ENCODE peak calls at places on chromosomes 6 and 20, in nine cellular contexts. One of them, this sample, is unnamed.
A peak's percentile ranks its signal among the peaks of the same experiment; 100 is the strongest.

GRCh38 chr6:168047841-168048723 is 30.9 kb downstream of the FRMD1 start:
- DNase-seq in AG04449: no peak
- DNase-seq in chondrocyte: peak; percentile 72
- DNase-seq in tibial artery: no peak
- DNase-seq in colonic mucosa: no peak
- DNase-seq in H9: no peak
- DNase-seq in right atrium auricular region: no peak
- DNase-seq in ascending aorta: no peak
- DNase-seq in endothelial cell: no peak
- DNase-seq in this sample: no peak

GRCh38 chr6:166275714-166276166 is 32.5 kb downstream of the PRR18 start:
- DNase-seq in colonic mucosa: peak; percentile 62
- DNase-seq in AG04449: no peak
- DNase-seq in chondrocyte: no peak
- DNase-seq in right atrium auricular region: peak; percentile 58
- DNase-seq in endothelial cell: peak; percentile 91
- DNase-seq in H9: peak; percentile 77
- DNase-seq in ascending aorta: peak; percentile 82
- DNase-seq in tibial artery: peak; percentile 76
- DNase-seq in this sample: peak; percentile 89

GRCh38 chr6:137291441-137291840 is 72.3 kb upstream of the IFNGR1 start:
- DNase-seq in right atrium auricular region: no peak
- DNase-seq in tibial artery: peak; percentile 75
- DNase-seq in colonic mucosa: peak; percentile 55
- DNase-seq in H9: no peak
- DNase-seq in endothelial cell: no peak
- DNase-seq in AG04449: no peak
- DNase-seq in chondrocyte: no peak
- DNase-seq in ascending aorta: peak; percentile 72
- DNase-seq in this sample: no peak

GRCh38 chr6:138405816-138406403 is 1.9 kb downstream of the HEBP2 start:
- DNase-seq in tibial artery: no peak
- DNase-seq in ascending aorta: no peak
- DNase-seq in chondrocyte: no peak
- DNase-seq in colonic mucosa: no peak
- DNase-seq in AG04449: no peak
- DNase-seq in endothelial cell: no peak
- DNase-seq in H9: no peak
- DNase-seq in right atrium auricular region: no peak
- DNase-seq in this sample: no peak

GRCh38 chr6:146381486-146381885 is 162.1 kb upstream of the RAB32 start:
- DNase-seq in tibial artery: no peak
- DNase-seq in H9: no peak
- DNase-seq in ascending aorta: no peak
- DNase-seq in right atrium auricular region: no peak
- DNase-seq in colonic mucosa: no peak
- DNase-seq in chondrocyte: no peak
- DNase-seq in endothelial cell: no peak
- DNase-seq in AG04449: no peak
- DNase-seq in this sample: no peak

GRCh38 chr6:168050861-168051586 is 28.0 kb downstream of the FRMD1 start:
- DNase-seq in chondrocyte: no peak
- DNase-seq in colonic mucosa: no peak
- DNase-seq in AG04449: no peak
- DNase-seq in right atrium auricular region: no peak
- DNase-seq in tibial artery: no peak
- DNase-seq in endothelial cell: peak; percentile 44
- DNase-seq in H9: peak; percentile 55
- DNase-seq in ascending aorta: peak; percentile 59
- DNase-seq in this sample: no peak

GRCh38 chr6:86728976-86729375 is 208.4 kb upstream of the HTR1E start:
- DNase-seq in H9: no peak
- DNase-seq in ascending aorta: no peak
- DNase-seq in AG04449: no peak
- DNase-seq in colonic mucosa: no peak
- DNase-seq in chondrocyte: no peak
- DNase-seq in tibial artery: no peak
- DNase-seq in endothelial cell: no peak
- DNase-seq in right atrium auricular region: no peak
- DNase-seq in this sample: no peak

GRCh38 chr20:10521068-10521834 is 86.1 kb downstream of the SLX4IP start:
- DNase-seq in right atrium auricular region: no peak
- DNase-seq in tibial artery: no peak
- DNase-seq in ascending aorta: no peak
- DNase-seq in endothelial cell: no peak
- DNase-seq in colonic mucosa: no peak
- DNase-seq in chondrocyte: no peak
- DNase-seq in H9: no peak
- DNase-seq in AG04449: no peak
- DNase-seq in this sample: no peak

GRCh38 chr6:32666420-32667300 is at the start of gene HLA-DQB1:
- DNase-seq in AG04449: no peak
- DNase-seq in tibial artery: no peak
- DNase-seq in endothelial cell: peak; percentile 22
- DNase-seq in chondrocyte: no peak
- DNase-seq in H9: peak; percentile 75
- DNase-seq in ascending aorta: no peak
- DNase-seq in colonic mucosa: peak; percentile 19
- DNase-seq in right atrium auricular region: no peak
- DNase-seq in this sample: peak; percentile 85

GRCh38 chr6:6614965-6615304 is 26.4 kb downstream of the LY86 start:
- DNase-seq in AG04449: no peak
- DNase-seq in right atrium auricular region: no peak
- DNase-seq in endothelial cell: no peak
- DNase-seq in H9: no peak
- DNase-seq in ascending aorta: no peak
- DNase-seq in tibial artery: no peak
- DNase-seq in chondrocyte: no peak
- DNase-seq in colonic mucosa: no peak
- DNase-seq in this sample: no peak

GRCh38 chr6:130780137-130780536 is 47.1 kb upstream of the SMLR1 start:
- DNase-seq in AG04449: no peak
- DNase-seq in ascending aorta: no peak
- DNase-seq in tibial artery: no peak
- DNase-seq in chondrocyte: no peak
- DNase-seq in right atrium auricular region: no peak
- DNase-seq in H9: no peak
- DNase-seq in endothelial cell: no peak
- DNase-seq in colonic mucosa: no peak
- DNase-seq in this sample: no peak

GRCh38 chr20:10185741-10186558 is 32.7 kb upstream of the SNAP25 start:
- DNase-seq in H9: no peak
- DNase-seq in ascending aorta: peak; percentile 68
- DNase-seq in colonic mucosa: no peak
- DNase-seq in chondrocyte: no peak
- DNase-seq in tibial artery: no peak
- DNase-seq in endothelial cell: no peak
- DNase-seq in AG04449: no peak
- DNase-seq in right atrium auricular region: no peak
- DNase-seq in this sample: peak; percentile 26

GRCh38 chr6:85574932-85575598 is 18.6 kb downstream of the SNX14 start:
- DNase-seq in right atrium auricular region: no peak
- DNase-seq in tibial artery: no peak
- DNase-seq in colonic mucosa: no peak
- DNase-seq in endothelial cell: no peak
- DNase-seq in AG04449: no peak
- DNase-seq in H9: no peak
- DNase-seq in chondrocyte: no peak
- DNase-seq in ascending aorta: no peak
- DNase-seq in this sample: peak; percentile 4

GRCh38 chr6:14727494-14728395 is 518.1 kb upstream of the JARID2 start:
- DNase-seq in tibial artery: no peak
- DNase-seq in colonic mucosa: no peak
- DNase-seq in chondrocyte: no peak
- DNase-seq in endothelial cell: no peak
- DNase-seq in ascending aorta: no peak
- DNase-seq in right atrium auricular region: no peak
- DNase-seq in H9: no peak
- DNase-seq in AG04449: no peak
- DNase-seq in this sample: no peak

GRCh38 chr6:44057931-44058616 is 69.2 kb downstream of the MRPL14 start:
- DNase-seq in tibial artery: no peak
- DNase-seq in chondrocyte: no peak
- DNase-seq in right atrium auricular region: no peak
- DNase-seq in colonic mucosa: no peak
- DNase-seq in AG04449: no peak
- DNase-seq in H9: no peak
- DNase-seq in ascending aorta: no peak
- DNase-seq in endothelial cell: no peak
- DNase-seq in this sample: no peak

GRCh38 chr6:69643688-69644087 is 153.1 kb downstream of the LMBRD1 start:
- DNase-seq in H9: no peak
- DNase-seq in colonic mucosa: no peak
- DNase-seq in ascending aorta: no peak
- DNase-seq in endothelial cell: no peak
- DNase-seq in chondrocyte: no peak
- DNase-seq in AG04449: no peak
- DNase-seq in tibial artery: no peak
- DNase-seq in right atrium auricular region: no peak
- DNase-seq in this sample: no peak

GRCh38 chr6:125910518-125910917 is 46.1 kb upstream of the HINT3 start:
- DNase-seq in ascending aorta: no peak
- DNase-seq in tibial artery: no peak
- DNase-seq in chondrocyte: no peak
- DNase-seq in endothelial cell: no peak
- DNase-seq in H9: no peak
- DNase-seq in right atrium auricular region: no peak
- DNase-seq in AG04449: no peak
- DNase-seq in colonic mucosa: no peak
- DNase-seq in this sample: no peak

GRCh38 chr6:159163901-159164370 is 5.3 kb upstream of the FNDC1 start:
- DNase-seq in chondrocyte: no peak
- DNase-seq in tibial artery: no peak
- DNase-seq in AG04449: no peak
- DNase-seq in endothelial cell: no peak
- DNase-seq in colonic mucosa: no peak
- DNase-seq in right atrium auricular region: no peak
- DNase-seq in ascending aorta: no peak
- DNase-seq in H9: no peak
- DNase-seq in this sample: no peak

GRCh38 chr6:108698593-108699289 is 138.0 kb downstream of the FOXO3 start:
- DNase-seq in right atrium auricular region: no peak
- DNase-seq in colonic mucosa: no peak
- DNase-seq in ascending aorta: peak; percentile 60
- DNase-seq in endothelial cell: no peak
- DNase-seq in H9: no peak
- DNase-seq in AG04449: no peak
- DNase-seq in chondrocyte: no peak
- DNase-seq in tibial artery: no peak
- DNase-seq in this sample: no peak

GRCh38 chr6:108693406-108694154 is 132.9 kb downstream of the FOXO3 start:
- DNase-seq in right atrium auricular region: no peak
- DNase-seq in colonic mucosa: no peak
- DNase-seq in chondrocyte: no peak
- DNase-seq in ascending aorta: peak; percentile 59
- DNase-seq in endothelial cell: no peak
- DNase-seq in AG04449: no peak
- DNase-seq in H9: no peak
- DNase-seq in tibial artery: no peak
- DNase-seq in this sample: no peak

GRCh38 chr6:108699290-108700041 is 138.7 kb downstream of the FOXO3 start:
- DNase-seq in H9: no peak
- DNase-seq in AG04449: no peak
- DNase-seq in chondrocyte: no peak
- DNase-seq in right atrium auricular region: peak; percentile 66
- DNase-seq in endothelial cell: no peak
- DNase-seq in tibial artery: no peak
- DNase-seq in colonic mucosa: no peak
- DNase-seq in ascending aorta: peak; percentile 73
- DNase-seq in this sample: no peak

GRCh38 chr6:108694816-108695215 is 134.1 kb downstream of the FOXO3 start:
- DNase-seq in tibial artery: no peak
- DNase-seq in H9: no peak
- DNase-seq in AG04449: no peak
- DNase-seq in chondrocyte: no peak
- DNase-seq in right atrium auricular region: no peak
- DNase-seq in colonic mucosa: no peak
- DNase-seq in endothelial cell: no peak
- DNase-seq in ascending aorta: peak; percentile 8
- DNase-seq in this sample: no peak

GRCh38 chr6:108697646-108698161 is 137.0 kb downstream of the FOXO3 start:
- DNase-seq in AG04449: no peak
- DNase-seq in ascending aorta: peak; percentile 69
- DNase-seq in colonic mucosa: no peak
- DNase-seq in chondrocyte: no peak
- DNase-seq in right atrium auricular region: no peak
- DNase-seq in H9: no peak
- DNase-seq in tibial artery: peak; percentile 83
- DNase-seq in endothelial cell: no peak
- DNase-seq in this sample: no peak
- TF ChIP-seq CTCF in AG04449: no peak
- TF ChIP-seq CTCF in ascending aorta: no peak
- TF ChIP-seq CTCF in colonic mucosa: no peak
- TF ChIP-seq CTCF in chondrocyte: no peak
- TF ChIP-seq CTCF in right atrium auricular region: no peak
- TF ChIP-seq CTCF in H9: no peak
- TF ChIP-seq CTCF in tibial artery: no peak
- TF ChIP-seq CTCF in endothelial cell: no peak
- TF ChIP-seq CTCF in this sample: no peak

GRCh38 chr6:57102976-57103375 is 13.0 kb downstream of the ZNF451 start:
- DNase-seq in chondrocyte: no peak
- DNase-seq in endothelial cell: no peak
- DNase-seq in ascending aorta: no peak
- DNase-seq in tibial artery: no peak
- DNase-seq in colonic mucosa: no peak
- DNase-seq in H9: no peak
- DNase-seq in right atrium auricular region: no peak
- DNase-seq in AG04449: no peak
- DNase-seq in this sample: no peak
- TF ChIP-seq CTCF in chondrocyte: no peak
- TF ChIP-seq CTCF in endothelial cell: no peak
- TF ChIP-seq CTCF in ascending aorta: no peak
- TF ChIP-seq CTCF in tibial artery: no peak
- TF ChIP-seq CTCF in colonic mucosa: no peak
- TF ChIP-seq CTCF in H9: no peak
- TF ChIP-seq CTCF in right atrium auricular region: no peak
- TF ChIP-seq CTCF in AG04449: no peak
- TF ChIP-seq CTCF in this sample: no peak

GRCh38 chr6:113050979-113051378 is 703.8 kb downstream of the RFPL4B start:
- DNase-seq in AG04449: no peak
- DNase-seq in chondrocyte: no peak
- DNase-seq in H9: peak; percentile 55
- DNase-seq in ascending aorta: no peak
- DNase-seq in tibial artery: no peak
- DNase-seq in colonic mucosa: no peak
- DNase-seq in right atrium auricular region: no peak
- DNase-seq in endothelial cell: peak; percentile 12
- DNase-seq in this sample: no peak
- TF ChIP-seq CTCF in AG04449: no peak
- TF ChIP-seq CTCF in chondrocyte: no peak
- TF ChIP-seq CTCF in H9: no peak
- TF ChIP-seq CTCF in ascending aorta: no peak
- TF ChIP-seq CTCF in tibial artery: no peak
- TF ChIP-seq CTCF in colonic mucosa: no peak
- TF ChIP-seq CTCF in right atrium auricular region: no peak
- TF ChIP-seq CTCF in endothelial cell: no peak
- TF ChIP-seq CTCF in this sample: no peak

DNA sequence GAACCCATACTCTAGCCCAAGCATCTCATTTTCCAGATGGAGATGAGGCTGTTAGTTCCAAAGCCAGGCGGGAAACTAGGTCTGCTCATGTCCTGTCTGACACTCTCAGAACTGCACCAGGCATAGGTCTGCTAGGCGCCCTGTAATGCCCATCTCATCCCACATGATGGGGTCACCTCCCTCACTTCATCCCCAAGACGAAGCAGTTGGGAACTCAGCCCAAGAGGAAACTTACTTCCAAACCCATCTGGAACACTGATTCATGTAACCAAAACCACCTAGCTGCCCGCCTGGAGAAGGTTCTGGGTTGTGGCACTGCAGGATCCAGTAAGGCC is 119.4 kb upstream of the PRND start:
- DNase-seq in colonic mucosa: no peak
- DNase-seq in chondrocyte: no peak
- DNase-seq in H9: no peak
- DNase-seq in ascending aorta: peak; percentile 28
- DNase-seq in endothelial cell: no peak
- DNase-seq in tibial artery: no peak
- DNase-seq in right atrium auricular region: no peak
- DNase-seq in AG04449: no peak
- DNase-seq in this sample: no peak
- TF ChIP-seq CTCF in colonic mucosa: no peak
- TF ChIP-seq CTCF in chondrocyte: no peak
- TF ChIP-seq CTCF in H9: no peak
- TF ChIP-seq CTCF in ascending aorta: no peak
- TF ChIP-seq CTCF in endothelial cell: no peak
- TF ChIP-seq CTCF in tibial artery: no peak
- TF ChIP-seq CTCF in right atrium auricular region: no peak
- TF ChIP-seq CTCF in AG04449: no peak
- TF ChIP-seq CTCF in this sample: no peak

This sample was measured in Calu3.